ENCODE peak calls at places on chromosome 2, in seven cellular contexts. R, L, B, T, Q, I and N are unnamed samples.

GRCh38 chr2:201235865-201236811 is 24.2 kb upstream of the CASP8 start:
- DNase-seq in R (peak; percentile 70), L (peak; percentile 60), B (no peak), T (no peak), Q (peak; percentile 64), I (peak; percentile 37), N (peak; percentile 71)

GRCh38 chr2:86140969-86141392 is 34.9 kb downstream of the PTCD3 start:
- DNase-seq in R (peak; percentile 64), L (no peak), B (no peak), T (no peak), Q (no peak), I (no peak), N (no peak)

GRCh38 chr2:170822885-170823799 is 6.5 kb downstream of the GAD1 start:
- DNase-seq in R (no peak), L (no peak), B (no peak), T (no peak), Q (no peak), I (no peak), N (peak; percentile 45)

GRCh38 chr2:126634273-126634861 is 21.6 kb upstream of the GYPC start:
- DNase-seq in R (no peak), L (no peak), B (peak; percentile 4), T (peak; percentile 33), Q (no peak), I (peak; percentile 23), N (no peak)

GRCh38 chr2:191894681-191895147 is 47.8 kb upstream of the CAVIN2 start:
- DNase-seq in R (no peak), L (no peak), B (peak; percentile 31), T (no peak), Q (no peak), I (no peak), N (no peak)

GRCh38 chr2:235765181-235765820 is 271.5 kb downstream of the AGAP1 start:
- DNase-seq in R (no peak), L (no peak), B (peak; percentile 55), T (no peak), Q (peak; percentile 52), I (no peak), N (no peak)

GRCh38 chr2:141889788-141890187 is 241.0 kb downstream of the LRP1B start:
- DNase-seq in R (no peak), L (no peak), B (no peak), T (no peak), Q (no peak), I (no peak), N (no peak)

GRCh38 chr2:168277276-168277675 is 29.9 kb upstream of the STK39 start:
- DNase-seq in R (no peak), L (no peak), B (peak; percentile 16), T (no peak), Q (no peak), I (no peak), N (no peak)

GRCh38 chr2:176088048-176088936 is 4.2 kb upstream of the HOXD13 start:
- DNase-seq in R (peak; percentile 40), L (peak; percentile 57), B (peak; percentile 22), T (no peak), Q (no peak), I (peak; percentile 59), N (peak; percentile 55)

GRCh38 chr2:48829036-48829435 is 73.5 kb upstream of the LHCGR start:
- DNase-seq in R (no peak), L (no peak), B (no peak), T (no peak), Q (no peak), I (no peak), N (no peak)

GRCh38 chr2:240662681-240663080 is 20.0 kb downstream of the AQP12B start:
- DNase-seq in R (no peak), L (no peak), B (no peak), T (no peak), Q (no peak), I (no peak), N (no peak)

GRCh38 chr2:23414876-23415275 is 29.9 kb downstream of the KLHL29 start:
- DNase-seq in R (peak; percentile 21), L (no peak), B (no peak), T (no peak), Q (no peak), I (no peak), N (peak; percentile 28)

GRCh38 chr2:95385570-95385984 is 16.9 kb upstream of the FAHD2A start:
- DNase-seq in R (no peak), L (no peak), B (no peak), T (no peak), Q (peak; percentile 64), I (no peak), N (peak; percentile 40)

GRCh38 chr2:8566155-8566670 is 115.6 kb upstream of the ID2 start:
- DNase-seq in R (no peak), L (no peak), B (no peak), T (no peak), Q (no peak), I (no peak), N (no peak)

GRCh38 chr2:14535156-14535555 is 97.4 kb upstream of the LRATD1 start:
- DNase-seq in R (no peak), L (no peak), B (no peak), T (no peak), Q (no peak), I (no peak), N (no peak)

GRCh38 chr2:73697606-73698005 is 39.5 kb downstream of the TPRKB start:
- DNase-seq in R (no peak), L (no peak), B (no peak), T (no peak), Q (no peak), I (no peak), N (no peak)

GRCh38 chr2:6922201-6922656 is 5.0 kb downstream of the RNF144A start:
- DNase-seq in R (peak; percentile 84), L (peak; percentile 64), B (no peak), T (no peak), Q (no peak), I (no peak), N (no peak)

GRCh38 chr2:191675807-191676667 is 1.9 kb upstream of the NABP1 start:
- DNase-seq in R (no peak), L (no peak), B (no peak), T (peak; percentile 51), Q (no peak), I (peak; percentile 69), N (peak; percentile 26)

GRCh38 chr2:232406556-232407310 is at the start of gene ALPG:
- DNase-seq in R (no peak), L (no peak), B (no peak), T (no peak), Q (no peak), I (no peak), N (no peak)

DNA sequence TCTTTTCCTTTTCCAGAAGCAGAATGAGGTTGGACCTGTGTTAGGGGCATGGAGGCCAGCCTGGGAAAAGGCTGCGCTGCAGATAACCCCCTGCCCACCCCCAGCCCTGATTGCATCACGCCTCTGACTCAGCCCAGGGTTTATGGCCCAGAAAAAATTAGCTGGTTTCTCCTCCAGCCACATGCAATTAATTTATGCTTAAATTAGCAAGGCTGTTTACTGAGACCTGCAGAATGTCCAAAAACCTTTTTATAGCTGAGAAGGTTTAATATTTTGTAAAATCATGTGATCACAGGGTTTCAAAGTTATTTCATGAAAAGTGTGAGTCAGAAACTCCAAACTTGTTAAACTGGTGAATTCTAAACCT is 123.1 kb upstream of the HDAC4 start:
- DNase-seq in R (no peak), L (no peak), B (no peak), T (no peak), Q (no peak), I (no peak), N (no peak)
- H3K27me3 ChIP-seq in R (peaks cover 31% of the 10 kb centered on the region), L (no peaks in the 10 kb centered on the region), B (peaks cover 13% of the 10 kb centered on the region), T (no peaks in the 10 kb centered on the region), Q (no peaks in the 10 kb centered on the region), I (no peaks in the 10 kb centered on the region), N (no peaks in the 10 kb centered on the region)

GRCh38 chr2:63661076-63661475 is 72.3 kb downstream of the MDH1 start:
- DNase-seq in R (no peak), L (no peak), B (no peak), T (no peak), Q (no peak), I (no peak), N (no peak)

GRCh38 chr2:63662028-63662804 is 73.5 kb downstream of the MDH1 start:
- DNase-seq in R (no peak), L (no peak), B (no peak), T (no peak), Q (no peak), I (no peak), N (no peak)

GRCh38 chr2:63658176-63658968 is 69.6 kb downstream of the MDH1 start:
- DNase-seq in R (no peak), L (no peak), B (no peak), T (no peak), Q (no peak), I (no peak), N (peak; percentile 11)

GRCh38 chr2:63663013-63663864 is 74.5 kb downstream of the MDH1 start:
- DNase-seq in R (no peak), L (no peak), B (no peak), T (no peak), Q (no peak), I (no peak), N (no peak)

DNA sequence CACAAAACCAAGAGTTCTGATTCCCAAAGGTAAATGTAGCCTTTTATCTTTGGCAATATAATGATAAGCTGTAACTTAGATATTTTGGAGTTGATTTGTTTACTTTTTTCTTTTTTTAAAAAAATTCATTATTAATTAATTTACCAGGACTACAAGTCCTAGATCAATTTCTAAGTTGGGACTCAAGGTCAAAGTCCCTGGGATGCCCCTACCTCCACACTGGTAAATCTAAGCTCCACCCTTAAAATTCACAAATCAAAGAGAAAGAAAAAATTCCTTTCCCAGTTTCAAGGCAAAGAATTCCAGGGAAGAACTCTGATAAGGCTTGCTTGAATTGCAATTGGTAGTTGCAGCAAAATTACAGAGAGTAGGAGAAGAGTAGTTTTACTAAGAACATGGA is 71.3 kb downstream of the MDH1 start:
- DNase-seq in R (no peak), L (no peak), B (no peak), T (no peak), Q (no peak), I (no peak), N (no peak)
- TF ChIP-seq POLR2A in R (no peak), L (no peak), B (no peak), T (no peak), Q (no peak), I (no peak), N (no peak)

DNA sequence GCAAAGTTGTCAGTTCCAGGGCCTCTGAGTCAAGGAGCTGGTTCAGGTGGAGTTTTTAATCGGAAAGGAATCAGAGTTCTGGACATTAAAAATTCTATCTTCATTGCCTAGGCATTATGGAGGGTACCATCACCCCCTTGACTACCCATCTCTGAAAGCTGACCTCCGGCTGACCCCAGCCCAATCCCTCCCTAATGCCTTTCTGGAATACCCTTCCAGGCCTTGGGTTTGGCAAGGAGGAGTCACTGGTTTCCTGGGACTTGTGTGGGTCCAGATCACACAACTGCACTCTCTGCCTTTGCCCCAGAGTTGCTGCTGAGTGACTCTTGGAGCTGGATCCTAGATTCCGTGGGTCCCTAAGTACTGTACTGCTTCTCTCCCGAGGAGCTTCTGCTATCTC is 1.0 kb upstream of the OSR1 start:
- DNase-seq in R (no peak), L (no peak), B (no peak), T (no peak), Q (no peak), I (no peak), N (no peak)
- H3K27me3 ChIP-seq in R (peaks cover 68% of the 10 kb centered on the region), L (no peaks in the 10 kb centered on the region), B (peaks cover 5% of the 10 kb centered on the region), T (peaks cover 12% of the 10 kb centered on the region), Q (no peaks in the 10 kb centered on the region), I (peaks cover 91% of the 10 kb centered on the region), N (peaks cover 49% of the 10 kb centered on the region)

DNA sequence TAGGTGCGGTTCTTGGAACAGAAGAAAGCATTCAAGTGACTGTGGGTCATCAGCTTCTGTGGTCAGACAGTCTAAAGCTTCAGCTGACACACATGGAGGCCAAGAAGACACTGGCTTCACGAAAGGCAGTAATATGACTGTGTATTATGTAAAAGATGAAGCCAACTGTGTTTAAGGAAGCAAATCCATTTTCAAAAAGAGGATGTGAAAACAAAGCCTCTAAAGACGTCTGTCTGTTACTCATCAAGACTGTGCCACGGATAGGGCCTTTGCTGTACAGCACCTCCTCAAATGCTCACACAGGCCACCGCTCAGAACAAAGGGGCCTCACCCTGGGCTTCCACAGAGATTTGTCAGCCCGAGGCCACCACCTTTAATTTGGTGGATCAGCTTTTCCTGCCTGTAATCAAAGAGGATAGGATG is 21.1 kb upstream of the TMEM163 start:
- DNase-seq in R (no peak), L (no peak), B (no peak), T (no peak), Q (no peak), I (peak; percentile 28), N (no peak)
- TF ChIP-seq POLR2A in R (no peak), L (no peak), B (no peak), T (no peak), Q (no peak), I (no peak), N (no peak)